ENCODE peak calls at places on chromosome 15, in five cellular contexts. I is skeletal muscle cell; X is CD8-positive, alpha-beta memory T cell; U is AG09319; Q is HTR-8/SVneo. C is an unnamed sample.

GRCh38 chr15:64912926-64913325 is 1.2 kb downstream of the ANKDD1A start:
- DNase-seq in I (no peak), X (no peak), U (no peak), Q (no peak), C (no peak)

GRCh38 chr15:31280037-31280830 is 46.4 kb upstream of the KLF13 start:
- DNase-seq in I (no peak), X (peak), U (no peak), Q (no peak), C (no peak)

GRCh38 chr15:100601158-100601557 is 826 bp downstream of the LINS1 start:
- DNase-seq in I (no peak), X (peak), U (no peak), Q (no peak), C (no peak)

GRCh38 chr15:64651573-64652260 is 123.7 kb downstream of the RBPMS2 start:
- DNase-seq in I (no peak), X (peak), U (no peak), Q (no peak), C (no peak)

GRCh38 chr15:90232941-90233700 is 620 bp downstream of the CIB1 start:
- DNase-seq in I (no peak), X (peak), U (no peak), Q (peak), C (no peak)

GRCh38 chr15:66850078-66850991 is 148.3 kb downstream of the SMAD6 start:
- DNase-seq in I (no peak), X (no peak), U (no peak), Q (no peak), C (no peak)

GRCh38 chr15:77555232-77555631 is 77.5 kb downstream of the LINGO1 start:
- DNase-seq in I (no peak), X (no peak), U (no peak), Q (no peak), C (no peak)

GRCh38 chr15:51625236-51625635 is 2.7 kb upstream of the DMXL2 start:
- DNase-seq in I (no peak), X (no peak), U (no peak), Q (no peak), C (no peak)

GRCh38 chr15:90810354-90810753 is 58.0 kb upstream of the FURIN start:
- DNase-seq in I (no peak), X (no peak), U (no peak), Q (no peak), C (no peak)

GRCh38 chr15:78065284-78065872 is 12.1 kb downstream of the TBC1D2B start:
- DNase-seq in I (peak), X (no peak), U (peak), Q (peak), C (no peak)

GRCh38 chr15:91924842-91925495 is 71.5 kb downstream of the SLCO3A1 start:
- DNase-seq in I (no peak), X (no peak), U (no peak), Q (no peak), C (no peak)

GRCh38 chr15:70714575-70714974 is 48.8 kb downstream of the UACA start:
- DNase-seq in I (no peak), X (no peak), U (no peak), Q (no peak), C (no peak)

GRCh38 chr15:77411614-77411976 is 8.3 kb downstream of the PEAK1 start:
- DNase-seq in I (no peak), X (no peak), U (no peak), Q (no peak), C (no peak)

GRCh38 chr15:88035381-88035780 is 221.2 kb downstream of the NTRK3 start:
- DNase-seq in I (no peak), X (no peak), U (no peak), Q (no peak), C (no peak)